ENCODE peak calls at places on chromosomes 1 and 21, in seven cellular contexts. H is heart left ventricle; K is pulmonary artery endothelial cell; Z is IMR-90; J is body of pancreas; X is activated naive CD4-positive, alpha-beta T cell; F is A172. D is an unnamed sample.

GRCh38 chr1:205294175-205294913 is 27.2 kb downstream of the NUAK2 start:
- DNase-seq in F (peak), J (peak), Z (peak), H (no peak), X (no peak), K (peak), D (no peak)

GRCh38 chr1:194289569-194290266 is 1103.3 kb upstream of the B3GALT2 start:
- DNase-seq in Z (no peak), J (no peak), H (no peak), X (no peak), K (no peak), F (no peak), D (no peak)

GRCh38 chr1:61406467-61406866 is 318.5 kb downstream of the TM2D1 start:
- DNase-seq in H (no peak), F (no peak), K (no peak), J (no peak), X (no peak), Z (no peak), D (no peak)

GRCh38 chr1:177975588-177976495 is 6.0 kb upstream of the SEC16B start:
- DNase-seq in Z (peak), J (no peak), X (no peak), H (no peak), K (no peak), F (peak), D (no peak)

GRCh38 chr1:181739214-181739613 is 255.9 kb downstream of the CACNA1E start:
- DNase-seq in J (no peak), F (no peak), H (no peak), K (no peak), X (no peak), Z (no peak), D (no peak)

GRCh38 chr1:237851209-237851845 is 39.4 kb downstream of the ZP4 start:
- DNase-seq in K (no peak), J (peak), Z (peak), H (no peak), F (peak), X (no peak), D (peak)

GRCh38 chr1:100358210-100358609 is 5.9 kb downstream of the CDC14A start:
- DNase-seq in F (no peak), Z (no peak), X (no peak), H (no peak), J (no peak), K (no peak), D (peak)

GRCh38 chr1:43446881-43447835 is 6.6 kb downstream of the HYI start:
- DNase-seq in Z (no peak), F (no peak), K (no peak), J (no peak), H (no peak), X (no peak), D (no peak)

GRCh38 chr1:18217398-18218043 is 109.9 kb downstream of the IGSF21 start:
- DNase-seq in H (peak), J (peak), K (no peak), X (no peak), Z (peak), F (peak), D (peak)

GRCh38 chr1:32356478-32356877 is 5.8 kb downstream of the FAM229A start:
- DNase-seq in J (no peak), F (no peak), X (no peak), K (no peak), Z (no peak), H (no peak), D (no peak)

GRCh38 chr21:45288441-45288841 is 746 bp upstream of the POFUT2 start:
- DNase-seq in K (no peak), H (no peak), Z (no peak), J (no peak), F (no peak), X (no peak), D (no peak)

GRCh38 chr1:236024655-236025054 is 40.2 kb downstream of the NID1 start:
- DNase-seq in X (no peak), Z (no peak), J (no peak), F (no peak), K (no peak), H (peak), D (no peak)